ENCODE peak calls at places on chromosome 1, in seven cellular contexts. L, B, N, P, M, Z and X are unnamed samples.

GRCh38 chr1:12387641-12388040 is 157.8 kb downstream of the VPS13D start:
- DNase-seq in L (peak; percentile 16), M (no peak), Z (no peak), P (no peak), B (no peak), N (no peak), X (no peak)

GRCh38 chr1:29517251-29518080 is 281.1 kb downstream of the PTPRU start:
- DNase-seq in B (no peak), L (no peak), M (no peak), P (no peak), N (no peak), Z (no peak), X (no peak)

GRCh38 chr1:165114022-165114888 is 242.3 kb downstream of the LMX1A start:
- DNase-seq in P (no peak), M (peak; percentile 24), N (no peak), B (no peak), Z (peak; percentile 69), L (peak; percentile 44), X (no peak)

GRCh38 chr1:207866471-207867135 is 44.3 kb downstream of the CD34 start:
- DNase-seq in Z (no peak), M (no peak), P (peak; percentile 64), L (no peak), B (no peak), N (no peak), X (peak; percentile 73)

GRCh38 chr1:218679391-218679790 is 334.3 kb downstream of the TGFB2 start:
- DNase-seq in N (no peak), Z (no peak), L (no peak), B (no peak), M (no peak), P (no peak), X (no peak)

GRCh38 chr1:24415910-24416665 is 486 bp downstream of the NIPAL3 start:
- DNase-seq in B (peak; percentile 14), L (no peak), P (peak; percentile 41), M (peak; percentile 19), N (no peak), Z (no peak), X (no peak)

GRCh38 chr1:184445997-184446396 is 59.2 kb downstream of the C1orf21 start:
- DNase-seq in L (no peak), P (no peak), M (no peak), N (no peak), B (no peak), Z (no peak), X (no peak)

GRCh38 chr1:184888505-184888904 is 85.8 kb downstream of the NIBAN1 start:
- DNase-seq in N (no peak), L (peak; percentile 13), Z (no peak), B (no peak), M (no peak), P (no peak), X (no peak)

GRCh38 chr1:117794073-117794472 is 135.3 kb downstream of the GDAP2 start:
- DNase-seq in B (no peak), Z (no peak), M (no peak), N (no peak), L (no peak), P (no peak), X (no peak)

GRCh38 chr1:201327687-201328240 is 44.5 kb downstream of the PKP1 start:
- DNase-seq in N (no peak), Z (no peak), M (no peak), P (no peak), L (no peak), B (no peak), X (peak; percentile 4)